ENCODE peak calls at places on chromosomes 5 and 9, in seven cellular contexts. One of them, this sample, is unnamed.

GRCh38 chr5:38559427-38559826 is 3.0 kb upstream of the LIFR start:
- DNase-seq in adrenal gland: no peak
- DNase-seq in gastrocnemius medialis: no peak
- DNase-seq in Peyer's patch: no peak
- DNase-seq in A549: no peak
- DNase-seq in breast epithelium: no peak
- DNase-seq in spleen: no peak
- DNase-seq in this sample: no peak

GRCh38 chr5:53167836-53168235 is 58.3 kb upstream of the MOCS2 start:
- DNase-seq in breast epithelium: no peak
- DNase-seq in adrenal gland: peak
- DNase-seq in Peyer's patch: no peak
- DNase-seq in A549: no peak
- DNase-seq in spleen: no peak
- DNase-seq in gastrocnemius medialis: peak
- DNase-seq in this sample: peak

GRCh38 chr5:42250-42649 is 49.7 kb upstream of the PLEKHG4B start:
- DNase-seq in breast epithelium: no peak
- DNase-seq in adrenal gland: no peak
- DNase-seq in Peyer's patch: no peak
- DNase-seq in gastrocnemius medialis: no peak
- DNase-seq in A549: peak
- DNase-seq in spleen: no peak
- DNase-seq in this sample: no peak

GRCh38 chr5:10330511-10331105 is 22.9 kb upstream of the MARCHF6 start:
- DNase-seq in A549: no peak
- DNase-seq in Peyer's patch: no peak
- DNase-seq in breast epithelium: no peak
- DNase-seq in spleen: no peak
- DNase-seq in gastrocnemius medialis: peak
- DNase-seq in adrenal gland: no peak
- DNase-seq in this sample: no peak

GRCh38 chr5:176762489-176762888 is 47.9 kb upstream of the UNC5A start:
- DNase-seq in breast epithelium: no peak
- DNase-seq in adrenal gland: no peak
- DNase-seq in A549: no peak
- DNase-seq in gastrocnemius medialis: no peak
- DNase-seq in spleen: no peak
- DNase-seq in Peyer's patch: no peak
- DNase-seq in this sample: no peak

GRCh38 chr5:73858786-73859185 is 232.8 kb downstream of the ARHGEF28 start:
- DNase-seq in breast epithelium: no peak
- DNase-seq in A549: no peak
- DNase-seq in adrenal gland: no peak
- DNase-seq in Peyer's patch: no peak
- DNase-seq in gastrocnemius medialis: no peak
- DNase-seq in spleen: no peak
- DNase-seq in this sample: no peak

GRCh38 chr9:119137479-119137878 is 231.8 kb downstream of the BRINP1 start:
- DNase-seq in gastrocnemius medialis: no peak
- DNase-seq in adrenal gland: no peak
- DNase-seq in Peyer's patch: no peak
- DNase-seq in A549: no peak
- DNase-seq in spleen: no peak
- DNase-seq in breast epithelium: no peak
- DNase-seq in this sample: no peak

GRCh38 chr5:157324237-157324636 is 58.3 kb downstream of the CYFIP2 start:
- DNase-seq in Peyer's patch: no peak
- DNase-seq in A549: peak
- DNase-seq in gastrocnemius medialis: no peak
- DNase-seq in adrenal gland: no peak
- DNase-seq in breast epithelium: no peak
- DNase-seq in spleen: no peak
- DNase-seq in this sample: no peak

GRCh38 chr9:34633851-34634550 is 3.6 kb downstream of the SIGMAR1 start:
- DNase-seq in A549: peak
- DNase-seq in breast epithelium: no peak
- DNase-seq in gastrocnemius medialis: peak
- DNase-seq in Peyer's patch: peak
- DNase-seq in spleen: peak
- DNase-seq in adrenal gland: peak
- DNase-seq in this sample: peak

GRCh38 chr5:65674749-65675148 is 47.2 kb downstream of the SGTB start:
- DNase-seq in spleen: no peak
- DNase-seq in adrenal gland: no peak
- DNase-seq in Peyer's patch: no peak
- DNase-seq in breast epithelium: no peak
- DNase-seq in A549: no peak
- DNase-seq in gastrocnemius medialis: no peak
- DNase-seq in this sample: no peak

GRCh38 chr5:135356522-135357318 is 42.3 kb downstream of the MACROH2A1 start:
- DNase-seq in gastrocnemius medialis: peak
- DNase-seq in spleen: peak
- DNase-seq in breast epithelium: no peak
- DNase-seq in Peyer's patch: peak
- DNase-seq in adrenal gland: peak
- DNase-seq in A549: no peak
- DNase-seq in this sample: peak

GRCh38 chr5:83595217-83595616 is 123.7 kb downstream of the VCAN start:
- DNase-seq in breast epithelium: no peak
- DNase-seq in Peyer's patch: no peak
- DNase-seq in adrenal gland: no peak
- DNase-seq in spleen: no peak
- DNase-seq in A549: no peak
- DNase-seq in gastrocnemius medialis: no peak
- DNase-seq in this sample: no peak
- TF ChIP-seq CTCF in breast epithelium: no peak
- TF ChIP-seq CTCF in Peyer's patch: no peak
- TF ChIP-seq CTCF in adrenal gland: no peak
- TF ChIP-seq CTCF in spleen: no peak
- TF ChIP-seq CTCF in A549: no peak
- TF ChIP-seq CTCF in gastrocnemius medialis: no peak
- TF ChIP-seq CTCF in this sample: no peak

GRCh38 chr9:5509573-5509972 is 758 bp upstream of the PDCD1LG2 start:
- DNase-seq in A549: peak
- DNase-seq in spleen: no peak
- DNase-seq in gastrocnemius medialis: no peak
- DNase-seq in Peyer's patch: no peak
- DNase-seq in breast epithelium: no peak
- DNase-seq in adrenal gland: no peak
- DNase-seq in this sample: no peak

GRCh38 chr9:5511476-5511875 is 1.1 kb downstream of the PDCD1LG2 start:
- DNase-seq in breast epithelium: no peak
- DNase-seq in spleen: no peak
- DNase-seq in adrenal gland: no peak
- DNase-seq in Peyer's patch: no peak
- DNase-seq in gastrocnemius medialis: no peak
- DNase-seq in A549: no peak
- DNase-seq in this sample: no peak

GRCh38 chr9:5511935-5512580 is 1.7 kb downstream of the PDCD1LG2 start:
- DNase-seq in adrenal gland: no peak
- DNase-seq in gastrocnemius medialis: no peak
- DNase-seq in breast epithelium: no peak
- DNase-seq in spleen: no peak
- DNase-seq in Peyer's patch: no peak
- DNase-seq in A549: no peak
- DNase-seq in this sample: no peak

GRCh38 chr9:5510991-5511390 is 660 bp downstream of the PDCD1LG2 start:
- DNase-seq in adrenal gland: no peak
- DNase-seq in gastrocnemius medialis: no peak
- DNase-seq in A549: no peak
- DNase-seq in breast epithelium: no peak
- DNase-seq in spleen: no peak
- DNase-seq in Peyer's patch: no peak
- DNase-seq in this sample: no peak

DNA sequence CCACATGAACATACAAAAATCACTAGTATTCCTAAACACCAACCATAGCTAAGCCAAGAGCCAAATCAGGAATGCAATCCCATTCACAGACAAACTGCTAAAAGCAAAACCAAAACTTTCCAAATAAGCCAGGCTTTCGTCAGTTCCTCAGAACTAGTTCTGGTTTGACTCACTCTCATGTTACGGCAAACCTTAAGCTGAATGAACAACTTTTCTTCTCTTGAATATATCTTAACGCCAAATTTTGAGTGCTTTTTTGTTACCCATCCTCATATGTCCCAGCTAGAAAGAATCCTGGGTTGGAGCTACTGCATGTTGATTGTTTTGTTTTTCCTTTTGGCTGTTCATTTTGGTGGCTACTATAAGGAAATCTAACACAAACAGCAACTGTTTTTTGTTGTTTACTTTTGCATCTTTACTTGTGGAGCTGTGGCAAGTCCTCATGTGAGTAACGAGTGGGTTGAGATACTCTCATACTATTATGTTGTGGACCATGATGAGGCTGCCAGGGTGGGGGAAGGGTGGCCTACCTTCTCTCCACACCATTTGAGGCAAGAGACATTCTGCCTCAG is at the start of gene PDCD1LG2:
- DNase-seq in gastrocnemius medialis: no peak
- DNase-seq in spleen: no peak
- DNase-seq in breast epithelium: no peak
- DNase-seq in A549: no peak
- DNase-seq in adrenal gland: no peak
- DNase-seq in Peyer's patch: no peak
- DNase-seq in this sample: peak
- TF ChIP-seq POLR2A in gastrocnemius medialis: no peak
- TF ChIP-seq POLR2A in spleen: no peak
- TF ChIP-seq POLR2A in breast epithelium: no peak
- TF ChIP-seq POLR2A in A549: no peak
- TF ChIP-seq POLR2A in adrenal gland: no peak
- TF ChIP-seq POLR2A in Peyer's patch: no peak
- TF ChIP-seq POLR2A in this sample: no peak

GRCh38 chr9:71627537-71627936 is 140.8 kb downstream of the CEMIP2 start:
- DNase-seq in spleen: no peak
- DNase-seq in adrenal gland: no peak
- DNase-seq in gastrocnemius medialis: no peak
- DNase-seq in A549: no peak
- DNase-seq in breast epithelium: no peak
- DNase-seq in Peyer's patch: no peak
- DNase-seq in this sample: no peak

GRCh38 chr9:71626395-71626794 is 141.9 kb downstream of the CEMIP2 start:
- DNase-seq in gastrocnemius medialis: no peak
- DNase-seq in spleen: no peak
- DNase-seq in Peyer's patch: no peak
- DNase-seq in adrenal gland: no peak
- DNase-seq in breast epithelium: no peak
- DNase-seq in A549: peak
- DNase-seq in this sample: no peak

GRCh38 chr9:71630371-71630770 is 137.9 kb downstream of the CEMIP2 start:
- DNase-seq in Peyer's patch: no peak
- DNase-seq in breast epithelium: no peak
- DNase-seq in A549: no peak
- DNase-seq in gastrocnemius medialis: no peak
- DNase-seq in adrenal gland: peak
- DNase-seq in spleen: no peak
- DNase-seq in this sample: no peak

GRCh38 chr9:71629816-71630215 is 138.5 kb downstream of the CEMIP2 start:
- DNase-seq in breast epithelium: no peak
- DNase-seq in spleen: no peak
- DNase-seq in Peyer's patch: no peak
- DNase-seq in A549: no peak
- DNase-seq in adrenal gland: no peak
- DNase-seq in gastrocnemius medialis: no peak
- DNase-seq in this sample: no peak

GRCh38 chr9:71628247-71628646 is 140.1 kb downstream of the CEMIP2 start:
- DNase-seq in A549: no peak
- DNase-seq in spleen: no peak
- DNase-seq in adrenal gland: no peak
- DNase-seq in breast epithelium: no peak
- DNase-seq in gastrocnemius medialis: no peak
- DNase-seq in Peyer's patch: no peak
- DNase-seq in this sample: no peak
- TF ChIP-seq CTCF in A549: peak
- TF ChIP-seq CTCF in spleen: peak
- TF ChIP-seq CTCF in adrenal gland: peak
- TF ChIP-seq CTCF in breast epithelium: no peak
- TF ChIP-seq CTCF in gastrocnemius medialis: no peak
- TF ChIP-seq CTCF in Peyer's patch: no peak
- TF ChIP-seq CTCF in this sample: no peak

DNA sequence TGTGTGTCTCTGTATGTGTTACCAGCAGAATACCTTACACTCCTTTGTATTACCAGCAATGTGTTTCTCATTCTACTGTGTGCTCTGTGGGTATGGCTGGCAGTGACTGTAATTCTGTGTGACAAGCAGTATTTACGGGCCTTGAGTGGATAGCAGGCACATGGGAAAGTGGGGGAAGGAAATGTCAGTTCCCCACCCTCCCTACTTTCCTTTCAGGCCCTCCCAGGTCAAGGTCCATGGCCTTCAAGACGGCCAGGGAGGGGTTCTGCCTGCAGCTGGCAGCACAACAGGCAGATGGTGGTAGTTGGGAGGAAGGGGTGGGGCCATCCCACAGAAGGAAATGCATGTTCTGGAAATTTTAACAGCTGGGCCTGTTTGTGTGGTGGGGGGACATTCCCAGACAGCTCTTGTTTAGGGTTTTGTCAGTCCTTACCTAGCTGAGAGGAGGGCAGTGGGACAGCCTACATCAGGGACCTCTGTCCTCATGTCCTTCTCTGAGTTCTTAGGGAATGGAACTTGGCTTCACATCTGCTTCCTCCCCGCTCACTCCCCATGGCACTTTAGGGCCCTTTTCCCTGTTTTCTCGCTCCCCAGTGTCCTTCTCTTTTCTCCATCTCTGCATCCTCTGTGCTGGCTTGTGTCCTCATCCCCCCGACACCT is 14.6 kb upstream of the TNIP1 start:
- DNase-seq in breast epithelium: no peak
- DNase-seq in A549: peak
- DNase-seq in spleen: no peak
- DNase-seq in adrenal gland: peak
- DNase-seq in gastrocnemius medialis: no peak
- DNase-seq in Peyer's patch: no peak
- DNase-seq in this sample: peak
- TF ChIP-seq POLR2A in breast epithelium: no peak
- TF ChIP-seq POLR2A in A549: no peak
- TF ChIP-seq POLR2A in spleen: no peak
- TF ChIP-seq POLR2A in adrenal gland: no peak
- TF ChIP-seq POLR2A in gastrocnemius medialis: no peak
- TF ChIP-seq POLR2A in Peyer's patch: peak
- TF ChIP-seq POLR2A in this sample: no peak